ENCODE peak calls at places on chromosomes 7 and 10, in ten cellular contexts. I, L, V, T, E, P, X, H, N and D are unnamed samples.

GRCh38 chr10:123611243-123611642 is 54.9 kb upstream of the GPR26 start:
- DNase-seq in I (no peak), L (no peak), V (no peak), T (no peak), E (no peak), P (no peak), X (no peak), H (no peak), N (no peak), D (no peak)

GRCh38 chr10:116620423-116621400 is at the start of gene PNLIPRP2:
- DNase-seq in I (no peak), L (no peak), V (no peak), T (no peak), E (peak), P (no peak), X (no peak), H (no peak), N (no peak), D (no peak)

GRCh38 chr7:492714-493065 is 27.0 kb downstream of the PDGFA start:
- DNase-seq in I (no peak), L (no peak), V (no peak), T (no peak), E (peak), P (peak), X (no peak), H (no peak), N (no peak), D (peak)

GRCh38 chr10:122055252-122055651 is 66.3 kb downstream of the TACC2 start:
- DNase-seq in I (no peak), L (no peak), V (no peak), T (no peak), E (no peak), P (peak), X (no peak), H (no peak), N (no peak), D (no peak)

GRCh38 chr10:190216-190615 is 55.0 kb downstream of the ZMYND11 start:
- DNase-seq in I (no peak), L (no peak), V (no peak), T (no peak), E (no peak), P (no peak), X (no peak), H (no peak), N (no peak), D (no peak)

GRCh38 chr10:133276435-133277201 is at the start of gene ADAM8:
- DNase-seq in I (peak), L (no peak), V (peak), T (peak), E (peak), P (no peak), X (no peak), H (no peak), N (no peak), D (peak)

GRCh38 chr10:97849101-97849490 is 547 bp upstream of the GOLGA7B start:
- DNase-seq in I (no peak), L (no peak), V (no peak), T (no peak), E (no peak), P (no peak), X (no peak), H (no peak), N (no peak), D (no peak)

GRCh38 chr10:74871595-74872382 is 45.4 kb downstream of the KAT6B start:
- DNase-seq in I (peak), L (no peak), V (no peak), T (no peak), E (no peak), P (no peak), X (no peak), H (no peak), N (no peak), D (no peak)

GRCh38 chr7:124712017-124712416 is 53.6 kb downstream of the GPR37 start:
- DNase-seq in I (no peak), L (no peak), V (no peak), T (no peak), E (no peak), P (no peak), X (no peak), H (peak), N (no peak), D (no peak)

GRCh38 chr7:108451296-108451848 is 4.9 kb downstream of the NRCAM start:
- DNase-seq in I (no peak), L (no peak), V (no peak), T (no peak), E (no peak), P (no peak), X (no peak), H (no peak), N (no peak), D (no peak)

DNA sequence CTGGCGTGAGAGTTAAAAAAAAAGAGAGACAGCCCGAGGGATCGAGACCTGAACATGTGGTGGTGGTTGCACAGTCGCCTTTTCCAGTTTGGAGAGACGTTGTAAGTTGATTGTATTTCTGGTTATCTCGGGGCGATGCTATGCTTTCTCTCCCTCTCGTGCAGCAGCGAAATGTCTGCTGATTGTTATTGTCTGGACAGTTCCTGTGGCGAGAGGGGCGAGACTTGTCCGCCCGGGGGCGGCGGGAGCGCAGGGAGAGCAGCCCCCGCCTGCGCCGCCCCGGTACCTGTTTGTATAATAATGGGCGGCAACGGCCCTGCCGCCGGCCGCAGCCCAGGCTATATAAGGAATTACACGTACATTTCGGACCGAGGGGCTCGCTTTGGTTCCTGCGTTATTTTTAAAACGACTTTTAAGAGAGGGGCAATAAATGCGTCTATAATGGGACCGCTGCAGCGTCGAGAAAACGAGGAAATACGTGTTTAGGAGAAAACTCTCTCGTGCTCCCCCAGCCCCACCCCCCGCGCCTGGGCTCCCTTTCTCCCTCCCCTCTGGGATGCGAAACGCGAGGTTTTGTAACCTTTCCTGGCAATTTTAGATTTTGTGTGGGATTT is 1.7 kb downstream of the ZEB1 start:
- DNase-seq in I (peak), L (no peak), V (peak), T (peak), E (peak), P (peak), X (no peak), H (peak), N (no peak), D (no peak)
- TF ChIP-seq CTCF in I (no peak), L (peak), V (no peak), T (peak), E (no peak), P (peak), X (no peak), H (no peak), N (no peak), D (peak)

GRCh38 chr10:73099141-73099540 is 2.5 kb upstream of the P4HA1 start:
- DNase-seq in I (no peak), L (no peak), V (no peak), T (no peak), E (no peak), P (no peak), X (no peak), H (no peak), N (no peak), D (no peak)
- TF ChIP-seq CTCF in I (no peak), L (no peak), V (no peak), T (no peak), E (no peak), P (no peak), X (no peak), H (no peak), N (no peak), D (no peak)

DNA sequence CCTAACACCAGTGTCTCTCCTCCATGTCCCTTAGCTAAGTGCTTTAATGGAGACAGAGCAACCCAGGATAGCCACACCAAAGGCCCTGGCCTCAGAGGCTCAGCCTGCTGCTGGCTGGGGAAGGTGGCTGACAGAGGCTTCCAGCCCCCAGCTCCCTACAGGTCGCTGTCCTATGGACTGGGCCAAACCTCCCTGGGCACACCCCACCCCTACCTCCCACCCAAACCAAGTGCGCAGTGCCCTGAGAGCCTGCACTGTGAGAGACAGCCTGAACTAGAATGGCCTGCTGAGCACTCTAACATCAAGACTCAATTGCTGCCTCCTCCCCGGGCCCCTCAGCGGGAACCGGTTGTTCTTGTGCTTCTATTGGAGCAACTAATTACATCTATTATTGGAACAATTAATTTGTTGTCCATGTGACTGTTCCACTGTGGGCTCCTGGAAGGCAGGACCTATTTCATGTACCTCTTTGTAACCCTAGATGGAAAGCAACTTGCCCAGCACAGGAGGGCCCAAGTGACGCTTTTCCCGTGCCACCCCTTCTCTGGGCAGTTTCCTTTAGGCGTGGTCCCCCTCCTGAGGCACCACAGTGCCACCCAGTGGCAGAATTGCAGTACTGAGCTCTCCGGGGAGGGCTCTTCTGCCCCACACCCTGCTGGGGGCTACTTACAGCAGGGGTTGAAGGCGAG is 63.6 kb upstream of the WAPL start:
- DNase-seq in I (peak), L (peak), V (peak), T (peak), E (peak), P (peak), X (no peak), H (peak), N (no peak), D (peak)
- TF ChIP-seq CTCF in I (peak), L (peak), V (peak), T (peak), E (peak), P (peak), X (peak), H (peak), N (peak), D (peak)

DNA sequence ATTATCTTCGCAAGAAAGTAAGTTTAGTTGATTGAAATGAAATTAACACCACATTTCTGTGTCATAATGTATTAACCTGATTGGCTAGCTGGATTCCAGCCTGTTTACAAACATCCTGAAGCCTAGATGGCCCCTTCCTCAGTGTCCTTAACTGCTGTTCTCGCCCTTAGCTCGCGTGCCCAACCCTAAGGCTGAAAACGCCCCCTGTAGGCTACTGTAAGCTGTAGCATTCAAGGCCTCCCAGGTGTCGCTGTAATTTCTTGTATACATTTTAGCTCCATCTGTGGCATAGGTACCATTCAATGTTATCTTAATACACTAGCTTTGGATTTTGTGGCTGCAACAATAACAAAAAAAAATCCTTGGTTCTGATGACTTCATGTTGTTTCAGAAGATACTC is 191.6 kb downstream of the MGMT start:
- DNase-seq in I (peak), L (no peak), V (no peak), T (peak), E (no peak), P (no peak), X (no peak), H (peak), N (no peak), D (no peak)
- TF ChIP-seq CTCF in I (peak), L (peak), V (peak), T (peak), E (peak), P (no peak), X (peak), H (peak), N (peak), D (no peak)

GRCh38 chr7:1549357-1550004 is 6.5 kb downstream of the TMEM184A start:
- DNase-seq in I (no peak), L (no peak), V (no peak), T (no peak), E (peak), P (no peak), X (no peak), H (no peak), N (no peak), D (no peak)

GRCh38 chr7:1547777-1548437 is 8.1 kb downstream of the TMEM184A start:
- DNase-seq in I (no peak), L (no peak), V (no peak), T (no peak), E (no peak), P (no peak), X (no peak), H (no peak), N (no peak), D (no peak)

GRCh38 chr7:1548944-1549343 is 7.1 kb downstream of the TMEM184A start:
- DNase-seq in I (no peak), L (no peak), V (no peak), T (no peak), E (peak), P (no peak), X (no peak), H (no peak), N (no peak), D (no peak)

GRCh38 chr7:1546909-1547776 is 8.9 kb downstream of the TMEM184A start:
- DNase-seq in I (no peak), L (no peak), V (no peak), T (no peak), E (peak), P (no peak), X (no peak), H (no peak), N (no peak), D (no peak)

GRCh38 chr7:1548438-1548831 is 7.6 kb downstream of the TMEM184A start:
- DNase-seq in I (peak), L (no peak), V (no peak), T (no peak), E (peak), P (no peak), X (no peak), H (no peak), N (no peak), D (no peak)
- TF ChIP-seq CTCF in I (no peak), L (no peak), V (no peak), T (no peak), E (no peak), P (no peak), X (peak), H (peak), N (no peak), D (no peak)

DNA sequence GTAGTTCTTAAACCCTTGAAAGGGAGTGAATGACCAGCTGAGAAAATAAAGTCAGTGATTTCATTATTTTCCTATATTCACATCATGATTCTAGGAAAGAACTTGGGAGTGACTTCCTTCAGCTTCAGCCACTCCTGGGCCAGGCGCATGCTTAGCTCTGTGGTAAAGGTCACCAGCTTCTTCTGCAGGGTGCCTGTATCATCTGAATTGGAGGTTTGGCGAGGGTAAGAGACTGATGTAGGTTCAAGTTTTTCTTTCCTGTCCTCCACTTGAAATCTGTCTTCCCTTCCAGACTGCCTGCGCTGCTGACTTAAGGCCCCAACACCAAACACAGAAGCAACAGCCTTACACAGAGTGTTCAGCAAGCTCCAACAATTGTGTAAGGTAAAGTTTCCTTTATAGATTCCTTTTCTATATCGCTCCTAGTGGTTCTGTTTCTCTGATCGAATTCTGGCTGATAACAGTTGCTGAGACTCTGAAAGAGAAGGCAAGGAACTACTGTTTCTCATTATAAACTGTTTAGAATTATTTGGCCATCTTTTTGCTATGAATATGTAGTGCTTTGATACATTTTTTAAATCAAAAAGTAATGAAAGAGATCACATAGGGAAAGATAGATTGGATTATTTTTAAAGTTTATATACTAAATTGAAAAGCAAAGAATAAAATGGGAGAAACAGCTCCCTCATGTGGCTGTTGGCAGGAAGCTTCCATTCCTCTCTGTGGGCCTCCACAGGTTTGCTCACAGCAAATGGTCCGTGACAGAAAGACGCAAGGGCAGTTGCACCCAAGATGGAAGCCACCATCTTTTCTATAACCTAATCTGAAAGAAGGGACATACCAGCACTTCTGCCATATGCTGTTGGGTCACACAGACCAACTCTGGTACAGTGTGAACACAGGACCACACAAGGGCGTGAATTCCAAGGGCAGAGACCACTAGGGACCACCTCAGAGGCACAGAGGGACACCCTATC is 14.0 kb downstream of the GATAD1 start:
- DNase-seq in I (peak), L (no peak), V (peak), T (peak), E (no peak), P (no peak), X (no peak), H (peak), N (no peak), D (no peak)
- TF ChIP-seq CTCF in I (peak), L (peak), V (peak), T (peak), E (peak), P (no peak), X (peak), H (peak), N (peak), D (peak)

DNA sequence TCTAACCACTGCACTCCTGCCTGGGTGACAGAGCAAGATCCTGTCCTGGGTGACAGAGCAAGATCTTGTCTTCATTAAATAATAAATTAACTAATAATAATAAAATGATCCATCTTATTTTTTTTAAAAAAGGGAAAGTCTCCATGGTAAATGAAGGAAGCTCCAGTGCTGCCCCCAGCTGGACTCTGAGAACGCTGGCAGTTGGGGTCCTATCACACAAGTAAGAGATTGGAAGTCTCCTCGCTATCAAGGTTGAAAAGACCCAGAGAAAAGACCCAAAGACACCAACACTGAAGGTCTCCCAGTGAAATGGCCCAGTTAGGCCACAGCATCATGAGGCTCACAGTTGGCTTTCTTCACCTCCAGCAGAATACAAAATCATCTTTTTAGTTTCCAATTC is 13.8 kb upstream of the C10orf67 start:
- DNase-seq in I (no peak), L (no peak), V (no peak), T (peak), E (no peak), P (no peak), X (no peak), H (peak), N (no peak), D (no peak)
- TF ChIP-seq CTCF in I (no peak), L (peak), V (no peak), T (peak), E (peak), P (no peak), X (peak), H (peak), N (peak), D (no peak)